ENCODE peak calls at places on chromosomes 6 and 20, in four cellular contexts. R is HepG2, T is K562, B is GM12878. S is an unnamed sample.

GRCh38 chr6:11055127-11055627 is 11.1 kb upstream of the ELOVL2 start:
- DNase-seq in R (peak), T (no peak), B (no peak), S (no peak)

GRCh38 chr20:59777321-59777705 is 156.1 kb downstream of the SYCP2 start:
- DNase-seq in R (no peak), T (no peak), B (no peak), S (no peak)

GRCh38 chr20:40741507-40742106 is 52.6 kb upstream of the MAFB start:
- DNase-seq in R (peak), T (peak), B (no peak), S (peak)

GRCh38 chr6:45677381-45677992 is 299.8 kb upstream of the SUPT3H start:
- DNase-seq in R (no peak), T (no peak), B (peak), S (no peak)

GRCh38 chr6:128822271-128822670 is 60.7 kb upstream of the LAMA2 start:
- DNase-seq in R (no peak), T (no peak), B (no peak), S (no peak)

GRCh38 chr6:99613705-99614429 is 7.2 kb downstream of the PRDM13 start:
- DNase-seq in R (no peak), T (no peak), B (no peak), S (peak)

GRCh38 chr20:24694727-24695528 is 225.5 kb downstream of the SYNDIG1 start:
- DNase-seq in R (no peak), T (no peak), B (no peak), S (no peak)

GRCh38 chr6:122388945-122389344 is 10.5 kb upstream of the HSF2 start:
- DNase-seq in R (no peak), T (no peak), B (no peak), S (no peak)

GRCh38 chr6:1322725-1323219 is 10.9 kb downstream of the FOXQ1 start:
- DNase-seq in R (peak), T (no peak), B (no peak), S (no peak)

GRCh38 chr6:150289454-150290071 is 79.2 kb upstream of the IYD start:
- DNase-seq in R (no peak), T (no peak), B (no peak), S (no peak)

GRCh38 chr20:10654630-10655029 is 19.2 kb downstream of the JAG1 start:
- DNase-seq in R (no peak), T (no peak), B (peak), S (no peak)

GRCh38 chr6:107704377-107705013 is 119.6 kb downstream of the SCML4 start:
- DNase-seq in R (peak), T (peak), B (no peak), S (peak)

GRCh38 chr6:36368921-36369880 is 18.3 kb downstream of the ETV7 start:
- DNase-seq in R (no peak), T (no peak), B (no peak), S (no peak)

GRCh38 chr6:116385462-116385807 is 14.7 kb downstream of the DSE start:
- DNase-seq in R (no peak), T (no peak), B (no peak), S (no peak)

GRCh38 chr6:80548496-80548895 is 442.0 kb downstream of the BCKDHB start:
- DNase-seq in R (no peak), T (no peak), B (no peak), S (no peak)

GRCh38 chr6:131631625-131632284 is 3.7 kb upstream of the MED23 start:
- DNase-seq in R (peak), T (no peak), B (no peak), S (no peak)
- TF ChIP-seq TARDBP in R (no peak), T (no peak), B (no peak), S (no peak)

GRCh38 chr20:33015114-33015491 is 7.6 kb downstream of the BPIFB2 start:
- DNase-seq in R (no peak), T (no peak), B (no peak), S (no peak)
- TF ChIP-seq FOXM1 in R (no peak), T (no peak), B (no peak), S (no peak)

GRCh38 chr6:163787001-163787667 is 372.6 kb downstream of the QKI start:
- DNase-seq in R (no peak), T (no peak), B (no peak), S (no peak)
- TF ChIP-seq SP1 in R (no peak), T (no peak), B (no peak), S (no peak)

GRCh38 chr6:62013719-62014118 is 272.3 kb downstream of the KHDRBS2 start:
- DNase-seq in R (no peak), T (no peak), B (no peak), S (no peak)
- TF ChIP-seq TARDBP in R (no peak), T (no peak), B (no peak), S (no peak)